ENCODE peak calls at places on chromosomes 3 and 15, in seven cellular contexts. U is A673, Z is uterus, R is Calu3, D is HFFc6, S is ascending aorta, O is GM13977. J is an unnamed sample.

GRCh38 chr15:61474796-61475195 is 245.7 kb upstream of the RORA start:
- DNase-seq in Z (no peak), O (no peak), U (no peak), R (no peak), S (no peak), D (no peak), J (no peak)

GRCh38 chr3:177286034-177286433 is 88.8 kb upstream of the TBL1XR1 start:
- DNase-seq in R (peak), D (no peak), Z (no peak), O (no peak), S (no peak), U (no peak), J (no peak)

GRCh38 chr15:45048784-45049631 is 26.0 kb downstream of the SORD start:
- DNase-seq in S (no peak), Z (no peak), R (no peak), D (no peak), U (no peak), O (peak), J (peak)

GRCh38 chr3:140922634-140923033 is 19.0 kb upstream of the SLC25A36 start:
- DNase-seq in O (peak), S (no peak), Z (no peak), U (peak), D (peak), R (no peak), J (peak)

GRCh38 chr3:27641271-27641670 is 80.9 kb downstream of the EOMES start:
- DNase-seq in O (no peak), R (no peak), U (no peak), D (no peak), S (no peak), Z (no peak), J (no peak)

GRCh38 chr3:133948131-133948810 is 52.6 kb upstream of the RAB6B start:
- DNase-seq in Z (no peak), U (no peak), R (no peak), S (no peak), D (no peak), O (no peak), J (no peak)

GRCh38 chr3:8743911-8744310 is 10.3 kb downstream of the CAV3 start:
- DNase-seq in Z (no peak), U (no peak), D (no peak), R (no peak), S (peak), O (no peak), J (no peak)

GRCh38 chr3:37861540-37862051 is at the start of gene CTDSPL:
- DNase-seq in D (no peak), Z (peak), U (peak), O (peak), R (peak), S (peak), J (peak)

GRCh38 chr3:45010718-45011355 is 15.3 kb upstream of the CLEC3B start:
- DNase-seq in U (no peak), R (no peak), O (no peak), D (peak), Z (no peak), S (no peak), J (no peak)

GRCh38 chr15:48603123-48603500 is 42.4 kb downstream of the FBN1 start:
- DNase-seq in S (no peak), O (no peak), U (no peak), Z (no peak), D (no peak), R (no peak), J (no peak)

GRCh38 chr15:75761446-75762356 is 49.1 kb upstream of the CSPG4 start:
- DNase-seq in D (no peak), Z (no peak), R (no peak), O (no peak), S (peak), U (no peak), J (no peak)

GRCh38 chr3:117752984-117753717 is 1043.6 kb downstream of the TUSC7 start:
- DNase-seq in S (no peak), Z (no peak), O (no peak), D (peak), R (no peak), U (peak), J (no peak)

GRCh38 chr3:4897765-4898453 is 81.3 kb upstream of the BHLHE40 start:
- DNase-seq in D (no peak), Z (no peak), S (no peak), R (no peak), U (no peak), O (no peak), J (no peak)

GRCh38 chr3:122077293-122078234 is 22.4 kb downstream of the CD86 start:
- DNase-seq in O (no peak), Z (no peak), S (no peak), R (no peak), U (no peak), D (no peak), J (no peak)

GRCh38 chr3:46538803-46539442 is 27.2 kb downstream of the LRRC2 start:
- DNase-seq in R (no peak), O (peak), U (peak), D (peak), Z (peak), S (peak), J (peak)

GRCh38 chr3:37571269-37571668 is 290.4 kb upstream of the CTDSPL start:
- DNase-seq in U (no peak), O (no peak), Z (no peak), R (no peak), D (no peak), S (no peak), J (no peak)

GRCh38 chr3:195913382-195913781 is 5.0 kb upstream of the TNK2 start:
- DNase-seq in D (no peak), Z (no peak), O (no peak), U (no peak), S (peak), R (no peak), J (no peak)

GRCh38 chr3:126621627-126622345 is 33.1 kb downstream of the TXNRD3 start:
- DNase-seq in O (no peak), R (no peak), Z (no peak), U (peak), S (no peak), D (peak), J (no peak)

GRCh38 chr15:39942753-39943150 is 8.8 kb downstream of the EIF2AK4 start:
- DNase-seq in D (no peak), R (no peak), S (no peak), Z (no peak), U (no peak), O (no peak), J (no peak)

GRCh38 chr15:70050447-70050846 is 47.3 kb downstream of the TLE3 start:
- DNase-seq in O (no peak), U (no peak), R (no peak), S (no peak), D (no peak), Z (peak), J (no peak)

GRCh38 chr15:67785431-67785830 is 39.9 kb upstream of the SKOR1 start:
- DNase-seq in R (no peak), D (no peak), U (no peak), O (no peak), S (no peak), Z (no peak), J (no peak)

GRCh38 chr3:127172670-127173515 is 20.0 kb upstream of the PRR23E start:
- DNase-seq in R (peak), Z (no peak), S (no peak), U (peak), D (peak), O (no peak), J (no peak)

GRCh38 chr3:134445631-134446030 is 40.2 kb downstream of the ANAPC13 start:
- DNase-seq in S (no peak), Z (no peak), R (no peak), U (peak), D (peak), O (no peak), J (no peak)

GRCh38 chr3:146530609-146531008 is 13.8 kb downstream of the PLSCR1 start:
- DNase-seq in R (no peak), U (no peak), D (no peak), O (no peak), Z (no peak), S (no peak), J (no peak)

GRCh38 chr3:150345021-150345538 is 63.0 kb upstream of the TSC22D2 start:
- DNase-seq in U (no peak), Z (no peak), D (no peak), O (no peak), R (peak), S (no peak), J (no peak)

DNA sequence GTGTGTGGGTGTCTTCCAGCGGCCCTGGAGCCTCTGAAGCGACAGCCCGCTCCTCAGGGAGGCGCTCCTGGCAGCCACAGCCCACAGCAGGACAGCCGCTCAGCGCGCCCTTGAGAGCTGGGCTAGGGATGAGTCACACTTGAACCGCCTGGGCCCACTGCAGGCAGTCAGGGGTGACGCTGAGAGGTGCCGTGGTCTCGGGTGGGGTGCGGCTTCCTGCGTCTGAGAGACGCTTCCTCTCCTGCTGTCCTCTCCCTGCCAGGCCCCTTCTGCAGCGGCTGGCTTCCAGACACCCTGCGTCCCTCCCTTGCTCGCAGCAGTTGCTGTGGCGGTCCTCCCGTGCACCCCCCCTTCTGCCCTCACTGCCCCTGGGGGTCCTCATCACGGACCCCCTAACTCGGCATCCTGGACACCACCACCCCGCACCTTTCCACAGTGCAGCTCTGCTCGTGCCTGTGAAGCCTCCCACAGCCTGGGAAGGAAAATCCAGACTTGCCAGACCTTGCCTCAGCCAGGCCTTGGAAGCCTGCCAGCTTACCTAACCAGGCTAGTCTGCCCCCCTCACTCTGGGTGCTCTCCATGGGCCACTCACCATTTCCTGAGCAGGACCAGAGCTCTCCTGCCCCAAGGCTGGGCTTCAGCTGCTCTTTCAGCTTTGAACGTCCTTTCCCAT is 1.1 kb upstream of the SPTBN5 start:
- DNase-seq in O (peak), S (peak), Z (peak), U (peak), D (peak), R (peak), J (peak)
- TF ChIP-seq CTCF in O (peak), S (peak), Z (no peak), U (peak), D (peak), R (no peak), J (peak)

GRCh38 chr3:152470095-152470494 is 201.4 kb downstream of the MBNL1 start:
- DNase-seq in S (no peak), D (no peak), O (no peak), R (no peak), U (no peak), Z (no peak), J (no peak)

GRCh38 chr3:152469238-152470025 is 200.7 kb downstream of the MBNL1 start:
- DNase-seq in Z (no peak), R (no peak), S (no peak), U (no peak), O (no peak), D (no peak), J (no peak)

GRCh38 chr3:152471814-152472605 is 203.3 kb downstream of the MBNL1 start:
- DNase-seq in Z (peak), D (peak), R (peak), O (peak), S (peak), U (peak), J (peak)

GRCh38 chr3:152470893-152471292 is 202.2 kb downstream of the MBNL1 start:
- DNase-seq in O (no peak), S (no peak), D (no peak), Z (no peak), R (no peak), U (no peak), J (no peak)

DNA sequence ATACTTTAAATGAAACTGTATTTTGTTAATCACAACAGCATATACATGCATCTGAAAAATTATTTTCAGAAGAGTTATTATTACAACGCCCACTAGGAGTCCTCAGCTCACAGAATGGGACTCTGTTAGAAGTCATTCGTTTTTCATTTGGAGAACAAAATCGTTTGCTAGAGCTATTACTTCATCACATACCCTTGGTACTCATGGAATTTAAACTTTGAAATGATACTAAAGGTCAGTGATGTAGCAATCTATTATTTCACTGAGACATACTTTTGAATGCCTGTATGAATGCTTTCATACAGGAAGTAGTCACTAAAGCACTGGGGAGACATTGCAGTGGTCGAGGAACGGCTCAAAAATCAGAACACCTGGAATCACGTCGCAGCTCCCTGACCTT is 198.1 kb downstream of the MBNL1 start:
- DNase-seq in D (peak), U (peak), R (no peak), O (no peak), S (no peak), Z (no peak), J (no peak)
- TF ChIP-seq CTCF in D (peak), U (peak), R (peak), O (peak), S (peak), Z (peak), J (no peak)

DNA sequence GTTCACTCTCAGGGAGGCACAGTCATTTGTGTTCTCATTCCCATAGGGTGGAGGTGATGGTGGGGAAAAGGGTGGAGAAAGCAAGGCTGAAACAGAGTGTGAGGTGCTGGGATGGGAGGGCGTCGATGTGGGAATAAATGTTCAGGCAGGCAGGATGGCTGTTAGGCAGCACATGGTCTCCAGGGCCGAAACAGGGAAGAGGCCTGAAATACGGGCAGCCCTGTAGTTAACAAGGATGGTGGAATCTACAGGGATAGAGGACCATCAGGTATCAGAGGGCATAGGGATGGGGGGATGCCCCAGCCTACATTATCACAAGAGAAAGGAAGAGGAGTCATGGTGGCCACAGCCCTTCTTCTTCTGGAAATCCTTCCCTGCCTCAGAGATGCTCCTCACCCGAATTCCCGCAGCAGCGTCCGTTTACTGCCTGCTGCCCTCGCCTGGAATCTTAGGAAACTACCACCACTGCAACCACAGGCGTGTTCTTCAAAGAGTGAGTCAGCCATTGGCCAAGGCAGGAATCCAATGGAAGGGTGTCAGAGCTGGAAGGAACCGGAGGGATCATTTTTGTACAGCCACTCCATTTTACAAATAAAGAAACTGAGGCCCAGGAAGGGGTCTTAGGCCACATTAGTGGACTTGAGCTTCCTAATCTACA is 49.7 kb upstream of the POMGNT2 start:
- DNase-seq in U (peak), Z (peak), R (peak), D (peak), S (peak), O (no peak), J (no peak)
- TF ChIP-seq CTCF in U (peak), Z (peak), R (peak), D (peak), S (peak), O (no peak), J (no peak)

GRCh38 chr3:32686713-32687112 is 1.7 kb downstream of the CNOT10 start:
- DNase-seq in D (no peak), Z (no peak), S (no peak), O (no peak), R (no peak), U (peak), J (no peak)

GRCh38 chr3:32684029-32684799 is 774 bp upstream of the CNOT10 start:
- DNase-seq in R (no peak), D (no peak), Z (no peak), O (no peak), S (no peak), U (no peak), J (no peak)

GRCh38 chr3:32684800-32685603 is at the start of gene CNOT10:
- DNase-seq in S (peak), R (peak), O (peak), D (peak), U (peak), Z (peak), J (peak)

GRCh38 chr3:32681811-32682210 is 3.2 kb upstream of the CNOT10 start:
- DNase-seq in S (no peak), R (no peak), Z (no peak), D (no peak), O (no peak), U (no peak), J (no peak)

GRCh38 chr3:32685604-32686185 is 707 bp downstream of the CNOT10 start:
- DNase-seq in S (no peak), O (no peak), Z (no peak), D (peak), R (no peak), U (peak), J (peak)
- TF ChIP-seq CTCF in S (no peak), O (no peak), Z (no peak), D (no peak), R (no peak), U (no peak), J (no peak)

GRCh38 chr15:41115088-41115651 is 910 bp downstream of the INO80 start:
- DNase-seq in S (no peak), O (peak), U (peak), Z (no peak), D (peak), R (no peak), J (peak)
- TF ChIP-seq CTCF in S (no peak), O (no peak), U (peak), Z (no peak), D (peak), R (no peak), J (no peak)